ENCODE peak calls at places on chromosomes 2 and 18, in six cellular contexts. M, D, P, Z, J and A are unnamed samples.

GRCh38 chr2:37829202-37829601 is 95.9 kb upstream of the RMDN2 start:
- DNase-seq in M (no peak), D (no peak), P (no peak), Z (no peak), J (no peak), A (no peak)

GRCh38 chr2:105261061-105261460 is 19.5 kb downstream of the GPR45 start:
- DNase-seq in M (no peak), D (no peak), P (peak), Z (no peak), J (no peak), A (no peak)

GRCh38 chr2:156947261-156947660 is 310.2 kb upstream of the GALNT5 start:
- DNase-seq in M (no peak), D (no peak), P (no peak), Z (no peak), J (no peak), A (no peak)

GRCh38 chr2:42795871-42796301 is 3.5 kb upstream of the HAAO start:
- DNase-seq in M (no peak), D (no peak), P (no peak), Z (no peak), J (no peak), A (no peak)

GRCh38 chr2:239946570-239947311 is 78.4 kb downstream of the NDUFA10 start:
- DNase-seq in M (no peak), D (no peak), P (peak), Z (peak), J (no peak), A (peak)

GRCh38 chr2:222791946-222792649 is 68.7 kb upstream of the ACSL3 start:
- DNase-seq in M (peak), D (no peak), P (no peak), Z (no peak), J (peak), A (peak)

GRCh38 chr2:143205106-143205764 is 76.0 kb downstream of the ARHGAP15 start:
- DNase-seq in M (no peak), D (peak), P (no peak), Z (no peak), J (no peak), A (no peak)

GRCh38 chr2:178530625-178531142 is 50.4 kb downstream of the PLEKHA3 start:
- DNase-seq in M (no peak), D (peak), P (no peak), Z (no peak), J (no peak), A (no peak)

GRCh38 chr2:88265352-88265960 is 95.3 kb downstream of the THNSL2 start:
- DNase-seq in M (peak), D (no peak), P (no peak), Z (no peak), J (no peak), A (no peak)

GRCh38 chr2:240333985-240334384 is 101.5 kb upstream of the GPC1 start:
- DNase-seq in M (no peak), D (no peak), P (no peak), Z (no peak), J (no peak), A (peak)

GRCh38 chr18:45106331-45106774 is 425.7 kb downstream of the SETBP1 start:
- DNase-seq in M (no peak), D (peak), P (no peak), Z (no peak), J (no peak), A (no peak)

GRCh38 chr2:47520825-47521665 is 118.1 kb downstream of the MSH2 start:
- DNase-seq in M (peak), D (peak), P (peak), Z (no peak), J (peak), A (peak)

GRCh38 chr2:13650586-13651180 is 933.9 kb downstream of the TRIB2 start:
- DNase-seq in M (no peak), D (no peak), P (no peak), Z (no peak), J (no peak), A (no peak)